ENCODE peak calls at places on chromosomes 5 and 9, in seven cellular contexts. W, F, A, X, V, J and M are unnamed samples.

GRCh38 chr5:116883875-116884274 is 309.3 kb upstream of the SEMA6A start:
- DNase-seq in W (no peak), F (no peak), A (no peak), X (no peak), V (no peak), J (no peak), M (no peak)

GRCh38 chr9:113349434-113350337 is at the start of gene BSPRY:
- DNase-seq in W (no peak), F (no peak), A (peak), X (no peak), V (no peak), J (no peak), M (no peak)

GRCh38 chr5:53963958-53964357 is 346.4 kb downstream of the ARL15 start:
- DNase-seq in W (no peak), F (peak), A (no peak), X (no peak), V (no peak), J (no peak), M (no peak)

GRCh38 chr5:1643651-1644392 is 120.1 kb upstream of the LPCAT1 start:
- DNase-seq in W (no peak), F (no peak), A (peak), X (no peak), V (no peak), J (no peak), M (no peak)

GRCh38 chr5:114391321-114391720 is 29.5 kb downstream of the KCNN2 start:
- DNase-seq in W (no peak), F (no peak), A (no peak), X (no peak), V (no peak), J (no peak), M (no peak)

GRCh38 chr9:107894572-107895261 is 405.1 kb upstream of the KLF4 start:
- DNase-seq in W (peak), F (no peak), A (peak), X (no peak), V (no peak), J (no peak), M (peak)

GRCh38 chr9:133342083-133342406 is 5.9 kb downstream of the MED22 start:
- DNase-seq in W (no peak), F (no peak), A (peak), X (no peak), V (no peak), J (no peak), M (no peak)

GRCh38 chr5:53969331-53969730 is 341.0 kb downstream of the ARL15 start:
- DNase-seq in W (no peak), F (no peak), A (peak), X (no peak), V (no peak), J (no peak), M (no peak)

GRCh38 chr5:169099801-169100734 is 200.9 kb downstream of the SLIT3 start:
- DNase-seq in W (no peak), F (peak), A (peak), X (no peak), V (no peak), J (no peak), M (no peak)

GRCh38 chr5:90142531-90142930 is 267.0 kb downstream of the CETN3 start:
- DNase-seq in W (no peak), F (no peak), A (no peak), X (no peak), V (no peak), J (no peak), M (no peak)

GRCh38 chr9:120892748-120893584 is 16.0 kb upstream of the PHF19 start:
- DNase-seq in W (no peak), F (no peak), A (no peak), X (no peak), V (peak), J (no peak), M (no peak)

GRCh38 chr9:115035872-115036612 is 81.9 kb downstream of the TNC start:
- DNase-seq in W (no peak), F (no peak), A (no peak), X (no peak), V (peak), J (no peak), M (no peak)

GRCh38 chr5:96256795-96257470 is 176.1 kb downstream of the PCSK1 start:
- DNase-seq in W (no peak), F (peak), A (peak), X (no peak), V (peak), J (no peak), M (no peak)

GRCh38 chr5:155689403-155689802 is 637.6 kb upstream of the SGCD start:
- DNase-seq in W (no peak), F (no peak), A (no peak), X (no peak), V (no peak), J (no peak), M (no peak)

GRCh38 chr5:1759378-1759970 is 40.2 kb downstream of the MRPL36 start:
- DNase-seq in W (peak), F (no peak), A (no peak), X (peak), V (no peak), J (peak), M (no peak)

GRCh38 chr5:79069488-79070001 is at the start of the genes BHMT2 and DMGDH:
- DNase-seq in W (peak), F (no peak), A (peak), X (peak), V (no peak), J (no peak), M (peak)

GRCh38 chr5:122312670-122312988 is 592 bp downstream of the SNCAIP start:
- DNase-seq in W (no peak), F (no peak), A (peak), X (no peak), V (no peak), J (no peak), M (no peak)

GRCh38 chr5:136511046-136511445 is 145.7 kb upstream of the TRPC7 start:
- DNase-seq in W (no peak), F (no peak), A (no peak), X (no peak), V (peak), J (no peak), M (no peak)

GRCh38 chr9:22143799-22144198 is 134.7 kb upstream of the CDKN2B start:
- DNase-seq in W (no peak), F (no peak), A (no peak), X (no peak), V (no peak), J (no peak), M (no peak)

GRCh38 chr5:32852535-32852934 is 141.4 kb downstream of the NPR3 start:
- DNase-seq in W (no peak), F (peak), A (no peak), X (peak), V (no peak), J (no peak), M (no peak)

GRCh38 chr9:121637441-121638222 is 13.8 kb upstream of the DAB2IP start:
- DNase-seq in W (no peak), F (no peak), A (peak), X (no peak), V (no peak), J (no peak), M (no peak)

GRCh38 chr5:154146409-154146808 is 44.1 kb upstream of the GALNT10 start:
- DNase-seq in W (no peak), F (no peak), A (no peak), X (no peak), V (no peak), J (no peak), M (peak)

GRCh38 chr5:80688648-80689420 is 34.1 kb upstream of the DHFR start:
- DNase-seq in W (no peak), F (no peak), A (no peak), X (no peak), V (no peak), J (no peak), M (no peak)

GRCh38 chr9:134319306-134320194 is 6.7 kb upstream of the RXRA start:
- DNase-seq in W (peak), F (no peak), A (no peak), X (no peak), V (no peak), J (no peak), M (no peak)

GRCh38 chr9:5688109-5688508 is 59.2 kb downstream of the RIC1 start:
- DNase-seq in W (no peak), F (peak), A (no peak), X (no peak), V (peak), J (no peak), M (no peak)

GRCh38 chr9:129628709-129629108 is 2.7 kb downstream of the NTMT1 start:
- DNase-seq in W (no peak), F (no peak), A (no peak), X (no peak), V (no peak), J (no peak), M (no peak)

GRCh38 chr5:181223729-181224389 is 778 bp downstream of the TRIM41 start:
- DNase-seq in W (peak), F (no peak), A (peak), X (no peak), V (no peak), J (no peak), M (no peak)

GRCh38 chr5:80588858-80589540 is 18.9 kb upstream of the ANKRD34B start:
- DNase-seq in W (no peak), F (no peak), A (no peak), X (no peak), V (no peak), J (no peak), M (no peak)

GRCh38 chr9:126548312-126548711 is 65.4 kb upstream of the LMX1B start:
- DNase-seq in W (no peak), F (no peak), A (no peak), X (no peak), V (no peak), J (no peak), M (no peak)

GRCh38 chr9:37410969-37411785 is 11.3 kb upstream of the GRHPR start:
- DNase-seq in W (no peak), F (peak), A (no peak), X (no peak), V (peak), J (no peak), M (no peak)

GRCh38 chr5:135371738-135372232 is 27.2 kb downstream of the MACROH2A1 start:
- DNase-seq in W (no peak), F (peak), A (no peak), X (no peak), V (no peak), J (no peak), M (no peak)

GRCh38 chr9:96068511-96068910 is 193.0 kb downstream of the ERCC6L2 start:
- DNase-seq in W (no peak), F (no peak), A (no peak), X (no peak), V (no peak), J (no peak), M (no peak)

GRCh38 chr9:91736311-91736710 is 213.7 kb downstream of the ROR2 start:
- DNase-seq in W (no peak), F (no peak), A (no peak), X (no peak), V (no peak), J (no peak), M (no peak)

GRCh38 chr9:136665111-136665703 is 2.5 kb downstream of the EGFL7 start:
- DNase-seq in W (no peak), F (no peak), A (peak), X (no peak), V (peak), J (no peak), M (no peak)

GRCh38 chr5:169873642-169874041 is 106.7 kb downstream of the INSYN2B start:
- DNase-seq in W (peak), F (no peak), A (no peak), X (no peak), V (no peak), J (no peak), M (no peak)

GRCh38 chr9:81789751-81790150 is 100.4 kb upstream of the TLE1 start:
- DNase-seq in W (no peak), F (no peak), A (no peak), X (no peak), V (no peak), J (no peak), M (no peak)

GRCh38 chr9:130017035-130017909 is 25.7 kb downstream of the FNBP1 start:
- DNase-seq in W (no peak), F (no peak), A (no peak), X (no peak), V (no peak), J (no peak), M (no peak)

GRCh38 chr5:32859211-32859641 is 148.1 kb downstream of the NPR3 start:
- DNase-seq in W (no peak), F (no peak), A (no peak), X (no peak), V (no peak), J (no peak), M (no peak)

GRCh38 chr9:94174164-94174563 is 84.9 kb upstream of the ZNF169 start:
- DNase-seq in W (no peak), F (no peak), A (no peak), X (no peak), V (no peak), J (no peak), M (no peak)

DNA sequence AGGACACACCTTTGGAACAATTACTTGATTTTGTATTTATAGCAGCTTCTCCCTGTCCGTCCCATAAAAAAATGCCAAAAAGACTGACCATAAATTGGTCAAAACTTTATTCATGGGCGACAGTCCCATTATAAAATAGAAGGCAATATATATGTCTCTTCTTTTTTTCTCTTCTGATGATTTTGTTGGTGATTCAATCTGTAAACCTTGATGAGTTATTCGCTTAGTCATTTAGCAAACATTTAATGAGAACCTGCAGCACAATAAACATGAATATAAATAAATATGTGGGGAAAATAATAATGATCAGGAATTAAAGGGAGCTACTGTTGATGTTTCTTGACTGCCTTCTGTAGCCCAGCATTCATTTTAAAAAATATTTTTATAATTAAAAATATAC is 356.4 kb upstream of the ACTBL2 start:
- DNase-seq in W (no peak), F (no peak), A (no peak), X (no peak), V (no peak), J (no peak), M (no peak)
- TF ChIP-seq EP300 in W (no peak), F (no peak), A (no peak), X (no peak), V (no peak), J (no peak), M (no peak)

DNA sequence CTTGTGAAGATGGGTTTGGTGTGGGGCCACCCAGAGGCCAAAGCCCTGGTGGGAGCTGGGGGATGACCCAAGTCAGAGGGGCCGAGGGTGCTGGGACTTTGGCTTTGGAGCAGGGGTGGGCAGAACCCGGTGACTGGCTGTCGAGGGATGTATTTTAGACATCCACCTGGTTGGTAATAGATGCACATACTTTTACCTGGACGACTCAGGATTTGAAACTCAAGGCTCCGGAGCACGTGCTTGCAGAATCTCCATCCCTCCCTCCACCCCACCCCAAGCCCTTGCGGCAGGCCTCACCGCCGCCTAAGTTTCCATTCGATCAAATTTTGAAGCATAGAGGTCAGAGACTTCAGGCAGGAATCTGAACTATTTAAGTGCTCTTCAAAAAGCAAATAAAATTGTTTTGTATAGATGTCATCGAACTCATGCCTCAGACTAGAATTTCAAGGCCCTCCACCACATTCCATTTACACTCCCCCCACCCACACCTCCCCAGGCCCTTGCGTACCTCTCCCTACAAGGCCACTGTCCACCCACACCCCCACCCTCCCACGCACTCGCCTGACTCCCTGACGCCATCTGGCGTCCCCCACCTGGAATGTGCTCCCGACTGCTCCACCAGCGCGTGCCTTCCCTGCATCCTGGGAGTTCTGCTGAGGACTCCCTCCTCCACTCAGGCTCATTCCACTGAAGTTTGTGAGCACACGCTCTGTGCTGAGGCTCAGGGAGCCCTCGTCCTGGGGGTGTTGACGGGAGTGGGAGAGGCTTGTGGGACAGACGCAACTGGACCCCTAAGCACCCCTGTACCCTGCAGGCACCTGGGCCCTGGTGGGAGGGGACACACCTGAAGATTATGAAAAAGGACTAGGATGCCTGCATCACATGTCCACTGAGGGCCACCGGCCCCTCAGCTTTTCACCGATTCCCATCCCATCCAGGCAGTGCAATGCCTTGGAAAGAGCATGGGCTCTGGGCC is 56.4 kb upstream of the RPL26L1 start:
- DNase-seq in W (peak), F (peak), A (peak), X (peak), V (peak), J (no peak), M (peak)
- TF ChIP-seq EP300 in W (peak), F (peak), A (no peak), X (peak), V (no peak), J (peak), M (peak)

GRCh38 chr5:77921369-77921768 is 145.2 kb upstream of the TBCA start:
- DNase-seq in W (no peak), F (no peak), A (no peak), X (no peak), V (no peak), J (no peak), M (no peak)

GRCh38 chr5:77925503-77925902 is 149.4 kb upstream of the TBCA start:
- DNase-seq in W (no peak), F (no peak), A (no peak), X (no peak), V (no peak), J (no peak), M (no peak)

GRCh38 chr5:77923666-77924065 is 147.5 kb upstream of the TBCA start:
- DNase-seq in W (no peak), F (no peak), A (no peak), X (no peak), V (no peak), J (no peak), M (no peak)

GRCh38 chr5:77924081-77924480 is 147.9 kb upstream of the TBCA start:
- DNase-seq in W (no peak), F (no peak), A (no peak), X (no peak), V (no peak), J (no peak), M (no peak)

DNA sequence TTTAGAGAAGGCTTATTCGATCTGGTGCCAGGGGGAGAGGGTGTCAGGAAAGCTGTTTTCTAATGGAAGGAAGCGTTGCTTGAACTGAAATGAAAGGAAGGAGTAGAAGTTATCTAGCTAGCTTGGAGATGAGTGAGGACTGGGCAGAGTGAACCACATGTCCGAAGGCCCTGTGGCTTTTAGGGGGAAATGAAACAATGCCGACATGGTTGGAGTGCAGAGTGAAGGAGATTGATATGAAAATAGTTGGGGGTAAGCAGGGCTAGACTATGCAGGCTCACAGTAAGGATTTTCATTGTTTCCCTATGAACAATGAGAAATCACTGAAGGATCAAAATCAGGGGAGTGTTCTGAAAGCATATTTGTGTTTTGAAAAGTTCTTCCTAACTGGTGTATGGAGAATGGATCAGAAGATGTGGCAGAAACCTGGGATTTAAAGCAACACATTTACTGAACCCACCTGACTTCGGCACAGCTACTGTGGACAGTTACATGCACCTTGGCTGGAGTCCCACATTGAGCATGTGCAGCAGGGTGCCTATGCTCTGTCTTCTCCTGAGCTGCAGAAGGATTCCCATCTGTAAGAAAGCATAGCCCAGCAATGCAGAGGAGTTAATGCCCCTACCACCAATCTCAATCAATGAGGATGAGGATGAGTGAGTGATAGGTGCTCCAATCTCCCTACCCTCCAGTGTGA is 144.4 kb upstream of the TBCA start:
- DNase-seq in W (no peak), F (no peak), A (no peak), X (no peak), V (no peak), J (no peak), M (no peak)
- TF ChIP-seq EP300 in W (no peak), F (no peak), A (no peak), X (no peak), V (no peak), J (no peak), M (no peak)

GRCh38 chr5:6711409-6712135 is 1.7 kb upstream of the TENT4A start:
- DNase-seq in W (no peak), F (no peak), A (no peak), X (no peak), V (no peak), J (no peak), M (peak)

GRCh38 chr5:6712136-6712581 is 1.1 kb upstream of the TENT4A start:
- DNase-seq in W (peak), F (peak), A (peak), X (no peak), V (peak), J (no peak), M (peak)

GRCh38 chr5:6714221-6715041 is 1.2 kb downstream of the TENT4A start:
- DNase-seq in W (no peak), F (peak), A (peak), X (no peak), V (peak), J (no peak), M (peak)

GRCh38 chr5:6713274-6714181 is at the start of gene TENT4A:
- DNase-seq in W (no peak), F (peak), A (peak), X (no peak), V (peak), J (no peak), M (peak)

GRCh38 chr5:6712582-6713273 is 504 bp upstream of the TENT4A start:
- DNase-seq in W (peak), F (peak), A (no peak), X (peak), V (peak), J (peak), M (peak)
- TF ChIP-seq EP300 in W (no peak), F (no peak), A (peak), X (peak), V (peak), J (no peak), M (no peak)

DNA sequence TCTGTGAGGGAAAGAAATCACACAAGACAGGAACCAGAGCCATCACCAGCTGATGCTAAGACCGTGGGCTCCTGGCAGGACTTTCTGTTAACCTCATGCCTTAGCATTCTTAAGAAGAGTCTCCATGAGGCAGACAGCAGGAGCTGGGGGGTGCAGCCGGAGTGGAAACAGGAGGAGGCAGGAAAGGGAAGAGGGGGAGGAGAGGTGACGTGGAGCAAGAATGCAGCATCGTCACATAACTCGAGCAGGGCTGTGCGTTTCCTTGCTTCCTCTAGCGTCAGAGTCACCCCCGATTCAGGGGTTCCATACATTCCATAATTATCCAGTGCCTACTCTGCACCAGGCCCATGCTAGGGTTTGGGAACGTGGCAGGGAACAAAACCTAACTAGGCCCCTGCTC is 53.7 kb downstream of the ERGIC1 start:
- DNase-seq in W (peak), F (no peak), A (no peak), X (no peak), V (no peak), J (no peak), M (no peak)
- TF ChIP-seq EP300 in W (peak), F (no peak), A (no peak), X (no peak), V (no peak), J (peak), M (peak)